ENCODE peak calls at places on chromosome 15, in four cellular contexts. One of them, this sample, is unnamed.

GRCh38 chr15:78933187-78934062 is 11.4 kb downstream of the CTSH start:
- DNase-seq in uterus: peak; percentile 25
- DNase-seq in GM06990: no peak
- DNase-seq in spleen: peak; percentile 62
- DNase-seq in this sample: no peak

GRCh38 chr15:78822514-78822913 is 11.2 kb upstream of the ADAMTS7 start:
- DNase-seq in GM06990: no peak
- DNase-seq in spleen: no peak
- DNase-seq in uterus: no peak
- DNase-seq in this sample: no peak

GRCh38 chr15:45648521-45649200 is 13.8 kb downstream of the SQOR start:
- DNase-seq in spleen: no peak
- DNase-seq in GM06990: no peak
- DNase-seq in uterus: no peak
- DNase-seq in this sample: peak; percentile 90

GRCh38 chr15:85761635-85762034 is 33.1 kb downstream of the KLHL25 start:
- DNase-seq in GM06990: no peak
- DNase-seq in spleen: peak; percentile 42
- DNase-seq in uterus: no peak
- DNase-seq in this sample: peak; percentile 90

GRCh38 chr15:89406218-89406716 is 71.6 kb upstream of the POLG start:
- DNase-seq in GM06990: no peak
- DNase-seq in uterus: no peak
- DNase-seq in spleen: no peak
- DNase-seq in this sample: no peak

GRCh38 chr15:98549741-98550140 is 98.6 kb upstream of the IGF1R start:
- DNase-seq in spleen: peak; percentile 77
- DNase-seq in uterus: no peak
- DNase-seq in GM06990: no peak
- DNase-seq in this sample: no peak

GRCh38 chr15:60932051-60932915 is 296.8 kb downstream of the RORA start:
- DNase-seq in spleen: no peak
- DNase-seq in uterus: no peak
- DNase-seq in GM06990: no peak
- DNase-seq in this sample: peak; percentile 96

GRCh38 chr15:99095626-99096025 is 9.3 kb upstream of the SYNM start:
- DNase-seq in GM06990: no peak
- DNase-seq in uterus: no peak
- DNase-seq in spleen: no peak
- DNase-seq in this sample: no peak

GRCh38 chr15:86163771-86164170 is 84.1 kb downstream of the AGBL1 start:
- DNase-seq in GM06990: no peak
- DNase-seq in spleen: no peak
- DNase-seq in uterus: peak; percentile 43
- DNase-seq in this sample: no peak

DNA sequence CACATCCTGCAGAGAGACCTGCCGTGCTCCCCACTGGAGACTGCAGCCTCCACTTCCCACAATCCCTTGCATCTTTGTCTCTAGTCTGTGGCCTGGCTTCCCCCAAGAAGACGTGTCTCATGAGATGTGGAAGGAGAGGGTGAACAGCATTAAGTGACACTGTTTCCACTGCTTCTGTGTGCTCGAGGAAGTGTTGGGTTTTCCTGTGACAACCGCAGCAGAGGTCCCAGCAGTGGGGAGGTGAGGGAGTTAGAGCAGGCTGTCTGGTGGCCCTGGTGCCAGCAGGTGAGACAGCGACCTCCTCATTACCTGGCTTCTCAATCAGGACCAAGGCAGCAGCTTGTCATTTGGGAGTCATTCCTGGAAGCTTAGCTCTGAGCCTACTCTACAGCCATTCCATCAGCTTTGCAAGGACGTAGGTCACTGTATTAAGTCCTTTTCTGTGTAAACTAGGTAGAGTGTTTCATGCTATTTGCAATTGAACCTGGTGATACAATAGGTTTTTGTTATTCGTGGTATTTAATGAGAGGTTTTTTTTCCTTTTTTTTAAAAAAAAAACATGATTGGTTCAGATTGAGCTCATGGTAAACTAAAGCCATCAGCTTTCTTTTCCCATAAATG is 63.4 kb upstream of the RGMA start:
- DNase-seq in spleen: peak; percentile 81
- DNase-seq in GM06990: no peak
- DNase-seq in uterus: no peak
- DNase-seq in this sample: no peak
- H3K4me3 ChIP-seq in spleen: no peak overlapping the region
- H3K4me3 ChIP-seq in GM06990: no peak overlapping the region
- H3K4me3 ChIP-seq in uterus: no peak overlapping the region
- H3K4me3 ChIP-seq in this sample: no peak overlapping the region

DNA sequence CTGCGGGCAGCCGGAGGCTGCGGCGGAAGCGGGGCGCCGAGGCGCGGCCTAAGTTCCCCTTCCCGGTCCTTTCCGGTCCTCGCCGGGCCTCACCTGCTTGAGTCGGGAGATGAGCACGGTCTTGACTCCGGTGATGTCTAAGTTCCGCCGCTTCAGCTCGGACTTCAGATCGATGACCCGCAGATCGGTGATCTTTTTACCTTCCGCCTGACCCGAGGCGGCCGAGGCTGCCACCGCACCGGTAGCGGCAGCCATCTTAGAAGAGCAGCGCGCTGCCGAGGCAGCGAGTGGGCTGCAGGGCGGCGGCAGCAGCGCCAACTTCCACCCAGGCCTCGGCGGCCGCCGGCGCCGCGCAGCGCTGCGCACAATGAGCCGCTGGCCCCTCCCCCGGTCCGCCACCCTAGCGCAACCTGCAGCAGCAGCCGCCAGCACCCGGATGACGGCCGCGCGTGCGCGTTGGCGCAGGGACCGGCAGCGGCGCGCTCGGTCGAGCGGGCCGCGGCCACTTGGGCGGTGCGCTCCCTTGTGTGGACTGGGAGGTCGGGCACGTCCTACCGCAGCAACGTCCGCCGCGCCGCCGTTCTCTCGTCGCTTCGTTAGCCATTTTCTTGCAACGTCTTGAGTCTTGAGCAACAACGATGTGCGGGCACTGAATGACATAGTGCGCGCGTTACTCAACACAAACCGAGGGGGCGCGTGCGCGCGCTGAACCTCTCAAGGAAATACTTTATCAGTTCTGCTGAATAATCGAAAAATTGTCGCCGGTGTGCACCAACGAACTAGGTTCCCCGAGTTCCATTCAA is at the start of gene SLTM:
- DNase-seq in GM06990: peak; percentile 99
- DNase-seq in uterus: peak; percentile 92
- DNase-seq in spleen: peak; percentile 98
- DNase-seq in this sample: peak; percentile 96
- TF ChIP-seq CTCF in GM06990: peak; percentile 11
- TF ChIP-seq CTCF in uterus: peak; percentile 34
- TF ChIP-seq CTCF in spleen: peak; percentile 49
- TF ChIP-seq CTCF in this sample: peak; percentile 32

DNA sequence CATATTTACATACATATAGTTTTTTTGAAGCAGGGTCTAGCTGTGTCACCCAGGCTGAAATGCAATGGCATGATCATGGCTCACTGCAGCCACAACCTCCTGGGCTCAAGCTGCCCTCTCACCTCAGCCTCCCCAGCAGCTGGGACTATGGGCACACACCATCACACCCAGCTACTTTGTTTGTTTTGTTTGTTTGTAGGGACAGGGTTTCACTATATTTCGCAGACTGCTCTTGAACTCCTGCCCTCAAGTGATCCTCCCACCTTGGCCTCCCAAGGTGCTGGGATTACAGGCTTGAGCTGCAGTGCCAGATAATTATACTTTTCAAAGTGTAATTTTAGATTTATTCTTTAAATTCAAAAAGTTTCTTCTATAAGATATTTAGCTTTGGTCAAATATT is 10.2 kb downstream of the GTF2A2 start:
- DNase-seq in spleen: no peak
- DNase-seq in uterus: no peak
- DNase-seq in GM06990: no peak
- DNase-seq in this sample: no peak
- H3K4me3 ChIP-seq in spleen: no peak overlapping the region
- H3K4me3 ChIP-seq in uterus: no peak overlapping the region
- H3K4me3 ChIP-seq in GM06990: no peak overlapping the region
- H3K4me3 ChIP-seq in this sample: no peak overlapping the region

DNA sequence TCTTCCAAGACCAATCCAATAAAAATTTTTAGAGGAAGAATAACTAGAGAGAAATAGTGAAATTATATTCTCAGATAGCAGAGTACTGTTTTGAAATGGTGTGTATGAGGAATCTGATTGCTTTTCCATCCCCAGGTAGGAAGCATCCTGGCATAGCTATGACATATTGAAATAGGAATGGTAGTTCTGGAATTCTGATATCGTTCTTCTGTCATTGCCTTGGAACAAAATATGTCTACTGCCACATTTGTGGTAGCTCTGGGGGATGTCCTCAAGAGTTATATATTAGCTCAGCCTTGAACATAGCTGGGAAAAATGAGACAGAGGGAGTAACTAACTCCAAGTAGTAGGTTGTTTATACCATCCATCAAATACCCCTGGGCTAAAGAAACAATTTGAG is 950.7 kb downstream of the MCTP2 start:
- DNase-seq in spleen: no peak
- DNase-seq in GM06990: no peak
- DNase-seq in uterus: no peak
- DNase-seq in this sample: no peak
- TF ChIP-seq CTCF in spleen: no peak
- TF ChIP-seq CTCF in GM06990: no peak
- TF ChIP-seq CTCF in uterus: no peak
- TF ChIP-seq CTCF in this sample: no peak

GRCh38 chr15:40828447-40829036 is at the start of gene PPP1R14D:
- DNase-seq in uterus: no peak
- DNase-seq in spleen: no peak
- DNase-seq in GM06990: no peak
- DNase-seq in this sample: no peak
- H3K4me3 ChIP-seq in uterus: no peak within 1 kb of the TSS
- H3K4me3 ChIP-seq in spleen: no peak within 1 kb of the TSS
- H3K4me3 ChIP-seq in GM06990: no peak within 1 kb of the TSS
- H3K4me3 ChIP-seq in this sample: no peak within 1 kb of the TSS

GRCh38 chr15:71125831-71126453 is 10.7 kb downstream of the THSD4 start:
- DNase-seq in uterus: no peak
- DNase-seq in GM06990: no peak
- DNase-seq in spleen: no peak
- DNase-seq in this sample: no peak
- TF ChIP-seq CTCF in uterus: peak; percentile 18
- TF ChIP-seq CTCF in GM06990: peak; percentile 29
- TF ChIP-seq CTCF in spleen: no peak
- TF ChIP-seq CTCF in this sample: peak; percentile 9

GRCh38 chr15:56805466-56806146 is 72.3 kb upstream of the ZNF280D start:
- DNase-seq in spleen: no peak
- DNase-seq in GM06990: peak; percentile 26
- DNase-seq in uterus: peak; percentile 27
- DNase-seq in this sample: peak; percentile 90

GRCh38 chr15:56804908-56805307 is 71.6 kb upstream of the ZNF280D start:
- DNase-seq in uterus: no peak
- DNase-seq in GM06990: no peak
- DNase-seq in spleen: no peak
- DNase-seq in this sample: no peak

GRCh38 chr15:56804279-56804678 is 71.0 kb upstream of the ZNF280D start:
- DNase-seq in GM06990: no peak
- DNase-seq in uterus: no peak
- DNase-seq in spleen: no peak
- DNase-seq in this sample: no peak

GRCh38 chr15:56808160-56808559 is 74.9 kb upstream of the ZNF280D start:
- DNase-seq in GM06990: no peak
- DNase-seq in spleen: no peak
- DNase-seq in uterus: no peak
- DNase-seq in this sample: no peak

DNA sequence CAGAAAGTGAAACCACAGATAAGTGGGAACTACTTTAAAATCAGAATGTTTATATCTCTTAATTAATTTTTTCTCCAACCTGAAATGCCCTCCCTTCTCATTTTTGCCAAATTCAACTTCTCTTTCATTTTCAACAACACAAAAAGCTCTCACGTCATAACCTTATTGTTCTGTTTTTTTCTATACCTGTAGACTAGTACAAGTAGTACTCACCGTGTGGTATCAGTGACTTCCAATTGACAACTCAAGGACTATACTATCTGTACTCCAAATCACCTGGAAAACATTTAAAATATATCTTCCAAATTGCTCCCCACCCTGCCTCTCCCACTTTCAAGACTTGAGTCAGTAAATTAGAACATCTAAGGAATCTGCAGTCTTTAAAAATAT is 72.8 kb upstream of the ZNF280D start:
- DNase-seq in uterus: no peak
- DNase-seq in spleen: no peak
- DNase-seq in GM06990: peak; percentile 9
- DNase-seq in this sample: no peak
- H3K4me3 ChIP-seq in uterus: peak overlapping the region; percentile 18
- H3K4me3 ChIP-seq in spleen: no peak overlapping the region
- H3K4me3 ChIP-seq in GM06990: no peak overlapping the region
- H3K4me3 ChIP-seq in this sample: no peak overlapping the region